ENCODE peak calls at places on chromosomes 5 and 9, in four cellular contexts. One of them, this sample, is unnamed. For H3K36me3, the result is how much of the 10 kb centered on the place peaks cover.

GRCh38 chr5:158792186-158792585 is 307.5 kb downstream of the EBF1 start:
- DNase-seq in astrocyte: no peak
- DNase-seq in breast epithelium: no peak
- DNase-seq in endothelial cell of umbilical vein: no peak
- DNase-seq in this sample: no peak

GRCh38 chr5:75890546-75890945 is 173.3 kb upstream of the POC5 start:
- DNase-seq in astrocyte: no peak
- DNase-seq in breast epithelium: no peak
- DNase-seq in endothelial cell of umbilical vein: no peak
- DNase-seq in this sample: no peak

GRCh38 chr5:75156585-75156984 is 80.1 kb downstream of the ANKRD31 start:
- DNase-seq in astrocyte: no peak
- DNase-seq in breast epithelium: no peak
- DNase-seq in endothelial cell of umbilical vein: no peak
- DNase-seq in this sample: no peak

GRCh38 chr9:121779381-121780117 is 128.1 kb downstream of the DAB2IP start:
- DNase-seq in astrocyte: no peak
- DNase-seq in breast epithelium: no peak
- DNase-seq in endothelial cell of umbilical vein: peak
- DNase-seq in this sample: peak

GRCh38 chr9:138023394-138024124 is 146.0 kb downstream of the CACNA1B start:
- DNase-seq in astrocyte: no peak
- DNase-seq in breast epithelium: peak
- DNase-seq in endothelial cell of umbilical vein: no peak
- DNase-seq in this sample: no peak

GRCh38 chr9:7246917-7247538 is 489.3 kb downstream of the KDM4C start:
- DNase-seq in astrocyte: peak
- DNase-seq in breast epithelium: no peak
- DNase-seq in endothelial cell of umbilical vein: no peak
- DNase-seq in this sample: no peak

GRCh38 chr5:107248065-107248695 is 422.6 kb downstream of the EFNA5 start:
- DNase-seq in astrocyte: no peak
- DNase-seq in breast epithelium: no peak
- DNase-seq in endothelial cell of umbilical vein: peak
- DNase-seq in this sample: peak

GRCh38 chr9:96087669-96088299 is 212.3 kb downstream of the ERCC6L2 start:
- DNase-seq in astrocyte: no peak
- DNase-seq in breast epithelium: no peak
- DNase-seq in endothelial cell of umbilical vein: no peak
- DNase-seq in this sample: no peak

GRCh38 chr5:125160787-125161502 is 414.5 kb upstream of the ZNF608 start:
- DNase-seq in astrocyte: peak
- DNase-seq in breast epithelium: no peak
- DNase-seq in endothelial cell of umbilical vein: no peak
- DNase-seq in this sample: no peak

GRCh38 chr5:175853573-175854230 is 17.7 kb upstream of the CPLX2 start:
- DNase-seq in astrocyte: no peak
- DNase-seq in breast epithelium: no peak
- DNase-seq in endothelial cell of umbilical vein: no peak
- DNase-seq in this sample: no peak

GRCh38 chr5:91136271-91136670 is 246.8 kb downstream of the ARRDC3 start:
- DNase-seq in astrocyte: peak
- DNase-seq in breast epithelium: no peak
- DNase-seq in endothelial cell of umbilical vein: no peak
- DNase-seq in this sample: peak

GRCh38 chr5:41748631-41749030 is 121.6 kb downstream of the OXCT1 start:
- DNase-seq in astrocyte: peak
- DNase-seq in breast epithelium: no peak
- DNase-seq in endothelial cell of umbilical vein: no peak
- DNase-seq in this sample: peak

GRCh38 chr5:110839004-110839403 is 100.2 kb downstream of the SLC25A46 start:
- DNase-seq in astrocyte: no peak
- DNase-seq in breast epithelium: no peak
- DNase-seq in endothelial cell of umbilical vein: no peak
- DNase-seq in this sample: no peak

GRCh38 chr5:39780341-39780740 is 355.6 kb upstream of the DAB2 start:
- DNase-seq in astrocyte: peak
- DNase-seq in breast epithelium: no peak
- DNase-seq in endothelial cell of umbilical vein: peak
- DNase-seq in this sample: peak

GRCh38 chr9:89993678-89994630 is 389.1 kb downstream of the GADD45G start:
- DNase-seq in astrocyte: no peak
- DNase-seq in breast epithelium: no peak
- DNase-seq in endothelial cell of umbilical vein: no peak
- DNase-seq in this sample: peak

GRCh38 chr9:26369096-26369495 is 523.5 kb downstream of the CAAP1 start:
- DNase-seq in astrocyte: no peak
- DNase-seq in breast epithelium: no peak
- DNase-seq in endothelial cell of umbilical vein: no peak
- DNase-seq in this sample: no peak

GRCh38 chr5:33048315-33048714 is 337.2 kb downstream of the NPR3 start:
- DNase-seq in astrocyte: no peak
- DNase-seq in breast epithelium: no peak
- DNase-seq in endothelial cell of umbilical vein: no peak
- DNase-seq in this sample: peak

GRCh38 chr5:33049298-33049697 is 338.2 kb downstream of the NPR3 start:
- DNase-seq in astrocyte: no peak
- DNase-seq in breast epithelium: no peak
- DNase-seq in endothelial cell of umbilical vein: no peak
- DNase-seq in this sample: peak

GRCh38 chr5:33046091-33046490 is 335.0 kb downstream of the NPR3 start:
- DNase-seq in astrocyte: peak
- DNase-seq in breast epithelium: no peak
- DNase-seq in endothelial cell of umbilical vein: peak
- DNase-seq in this sample: peak

GRCh38 chr5:33049845-33050244 is 338.7 kb downstream of the NPR3 start:
- DNase-seq in astrocyte: peak
- DNase-seq in breast epithelium: no peak
- DNase-seq in endothelial cell of umbilical vein: peak
- DNase-seq in this sample: peak
- H3K27ac ChIP-seq in astrocyte: peak
- H3K27ac ChIP-seq in breast epithelium: no peak
- H3K27ac ChIP-seq in endothelial cell of umbilical vein: peak
- H3K27ac ChIP-seq in this sample: peak

DNA sequence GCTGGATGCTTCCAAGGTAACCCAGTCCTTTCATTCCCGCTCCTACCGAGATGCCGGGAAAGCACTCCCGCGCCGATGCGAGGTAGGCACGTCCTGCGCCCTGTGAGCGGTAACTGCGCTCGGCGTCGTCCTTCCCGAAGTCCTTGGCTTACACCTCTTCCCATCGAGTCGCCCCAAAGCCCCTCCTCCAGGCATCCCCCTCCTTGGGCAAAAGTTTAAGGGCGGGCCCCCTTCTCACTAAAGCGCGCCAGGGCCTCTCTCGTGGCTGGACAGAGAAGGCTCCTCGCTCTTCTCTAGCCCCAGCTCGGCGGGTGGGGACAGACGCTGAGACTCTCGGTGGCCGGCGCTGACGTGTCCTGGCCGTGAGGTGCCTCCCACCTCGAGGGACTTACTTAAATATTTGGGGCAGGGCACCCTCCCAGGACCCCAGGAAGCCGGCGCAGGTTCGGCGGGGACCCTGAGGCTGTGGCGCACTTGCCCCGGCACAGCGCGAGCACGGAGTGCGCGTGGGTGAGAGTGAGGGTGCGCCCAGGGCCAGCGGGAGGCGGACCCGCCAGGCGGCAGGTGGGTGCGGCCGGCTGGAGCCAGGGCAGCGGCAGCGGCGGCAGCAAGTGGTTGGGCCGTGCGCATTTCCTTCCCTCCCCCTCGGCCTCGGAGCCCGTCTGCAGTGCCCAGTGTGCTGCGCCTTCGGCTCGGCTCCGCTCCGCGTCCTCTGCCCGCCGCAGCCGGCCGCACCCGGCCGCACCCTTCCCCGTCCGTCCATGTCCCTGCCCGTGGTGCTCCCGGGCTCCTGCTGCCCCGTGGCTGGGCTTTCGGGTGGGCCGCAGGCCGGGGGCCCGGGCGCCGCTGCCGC is at the start of gene ENTREP1:
- DNase-seq in astrocyte: peak
- DNase-seq in breast epithelium: peak
- DNase-seq in endothelial cell of umbilical vein: peak
- DNase-seq in this sample: no peak
- TF ChIP-seq CTCF in astrocyte: no peak
- TF ChIP-seq CTCF in breast epithelium: no peak
- TF ChIP-seq CTCF in endothelial cell of umbilical vein: peak
- TF ChIP-seq CTCF in this sample: no peak

DNA sequence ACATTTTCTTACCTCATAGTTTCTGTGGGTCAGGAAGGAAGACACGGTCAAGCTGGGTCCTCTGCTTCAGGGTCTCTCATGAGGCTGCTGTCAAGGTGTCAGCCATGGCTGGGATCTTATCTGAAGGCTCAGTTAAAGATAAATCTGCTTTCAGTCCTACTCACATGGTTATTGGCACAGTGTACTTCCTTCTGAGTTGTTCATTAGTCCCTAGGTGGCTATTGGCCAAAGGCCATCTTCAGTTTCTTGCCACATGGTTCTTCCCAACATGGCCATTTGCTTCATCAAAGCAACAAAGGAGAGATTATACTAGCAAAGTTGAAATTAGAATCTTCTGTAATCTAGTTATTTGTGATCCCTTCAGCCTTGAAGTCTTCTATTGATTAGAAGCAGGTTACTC is 25.3 kb downstream of the TDRD7 start:
- DNase-seq in astrocyte: no peak
- DNase-seq in breast epithelium: no peak
- DNase-seq in endothelial cell of umbilical vein: no peak
- DNase-seq in this sample: no peak
- H3K36me3 ChIP-seq in astrocyte: under half
- H3K36me3 ChIP-seq in breast epithelium: under half
- H3K36me3 ChIP-seq in endothelial cell of umbilical vein: under half
- H3K36me3 ChIP-seq in this sample: under half

GRCh38 chr9:78714591-78714990 is 417.7 kb downstream of the PSAT1 start:
- DNase-seq in astrocyte: peak
- DNase-seq in breast epithelium: no peak
- DNase-seq in endothelial cell of umbilical vein: no peak
- DNase-seq in this sample: peak

DNA sequence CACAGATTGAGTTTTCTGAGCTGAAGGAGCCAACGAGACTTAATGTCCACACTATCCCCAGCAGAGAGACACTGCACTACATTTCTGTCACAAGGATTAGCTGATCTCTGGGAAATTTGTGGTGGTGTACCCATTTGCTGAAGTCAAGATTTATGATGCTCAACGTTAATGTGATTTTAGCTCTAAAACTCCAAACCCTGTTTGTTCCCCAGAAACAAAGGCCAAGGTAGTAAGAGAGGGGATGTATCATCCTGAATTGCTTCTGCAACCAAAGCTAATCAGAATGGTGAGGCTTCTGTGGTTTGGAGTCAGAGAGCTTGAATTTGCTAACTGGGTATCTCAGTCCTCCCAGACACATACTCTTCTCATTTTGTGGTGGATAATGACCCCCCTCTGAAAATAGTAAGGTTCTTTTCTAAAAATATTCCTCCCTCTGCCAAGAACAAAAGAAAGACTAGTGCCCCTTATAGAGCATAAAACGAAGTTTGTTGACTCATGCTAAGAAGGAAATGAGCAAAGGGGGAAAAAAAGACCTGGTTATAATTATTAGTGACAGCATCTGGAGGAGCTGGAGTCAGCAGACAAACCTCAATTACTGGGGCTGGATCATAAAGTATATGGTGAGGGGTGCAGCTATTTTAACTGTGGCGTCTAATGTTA is 417.0 kb downstream of the PSAT1 start:
- DNase-seq in astrocyte: peak
- DNase-seq in breast epithelium: no peak
- DNase-seq in endothelial cell of umbilical vein: peak
- DNase-seq in this sample: no peak
- H3K27ac ChIP-seq in astrocyte: peak
- H3K27ac ChIP-seq in breast epithelium: no peak
- H3K27ac ChIP-seq in endothelial cell of umbilical vein: no peak
- H3K27ac ChIP-seq in this sample: no peak

DNA sequence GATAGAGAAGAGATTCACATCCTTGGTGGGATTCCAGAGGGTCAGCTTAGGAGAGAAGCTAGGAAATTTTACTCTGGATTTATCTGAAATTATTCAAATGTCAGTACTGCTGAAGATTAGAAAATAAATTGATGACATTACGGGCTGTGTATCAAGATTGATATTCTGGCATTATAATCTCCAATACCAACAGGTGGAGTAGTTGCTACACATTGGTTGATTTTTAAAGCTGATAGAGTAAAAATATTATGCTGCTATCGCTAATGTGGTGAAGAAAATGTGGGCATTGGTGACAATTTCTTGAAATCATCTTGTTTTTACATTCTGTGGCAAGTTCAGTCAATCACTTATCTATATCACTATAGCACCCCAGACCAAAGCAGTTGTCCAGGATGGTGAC is 378.5 kb downstream of the MTRR start:
- DNase-seq in astrocyte: no peak
- DNase-seq in breast epithelium: no peak
- DNase-seq in endothelial cell of umbilical vein: no peak
- DNase-seq in this sample: no peak
- TF ChIP-seq CTCF in astrocyte: peak
- TF ChIP-seq CTCF in breast epithelium: no peak
- TF ChIP-seq CTCF in endothelial cell of umbilical vein: no peak
- TF ChIP-seq CTCF in this sample: no peak

GRCh38 chr5:132559661-132560060 is 2.9 kb downstream of the RAD50 start:
- DNase-seq in astrocyte: no peak
- DNase-seq in breast epithelium: no peak
- DNase-seq in endothelial cell of umbilical vein: no peak
- DNase-seq in this sample: no peak
- H3K36me3 ChIP-seq in astrocyte: under half
- H3K36me3 ChIP-seq in breast epithelium: under half
- H3K36me3 ChIP-seq in endothelial cell of umbilical vein: under half
- H3K36me3 ChIP-seq in this sample: under half

GRCh38 chr5:4579679-4580078 is 560.5 kb upstream of the ADAMTS16 start:
- DNase-seq in astrocyte: no peak
- DNase-seq in breast epithelium: no peak
- DNase-seq in endothelial cell of umbilical vein: no peak
- DNase-seq in this sample: no peak

GRCh38 chr5:4572297-4572696 is 567.8 kb upstream of the ADAMTS16 start:
- DNase-seq in astrocyte: peak
- DNase-seq in breast epithelium: no peak
- DNase-seq in endothelial cell of umbilical vein: no peak
- DNase-seq in this sample: no peak

GRCh38 chr5:4575608-4576007 is 564.5 kb upstream of the ADAMTS16 start:
- DNase-seq in astrocyte: no peak
- DNase-seq in breast epithelium: no peak
- DNase-seq in endothelial cell of umbilical vein: no peak
- DNase-seq in this sample: no peak

GRCh38 chr5:4572713-4573112 is 567.4 kb upstream of the ADAMTS16 start:
- DNase-seq in astrocyte: peak
- DNase-seq in breast epithelium: no peak
- DNase-seq in endothelial cell of umbilical vein: no peak
- DNase-seq in this sample: no peak

GRCh38 chr5:4576161-4576748 is 563.9 kb upstream of the ADAMTS16 start:
- DNase-seq in astrocyte: peak
- DNase-seq in breast epithelium: no peak
- DNase-seq in endothelial cell of umbilical vein: no peak
- DNase-seq in this sample: peak
- H3K27ac ChIP-seq in astrocyte: no peak
- H3K27ac ChIP-seq in breast epithelium: no peak
- H3K27ac ChIP-seq in endothelial cell of umbilical vein: no peak
- H3K27ac ChIP-seq in this sample: peak